ENCODE peak calls at places on chromosome 19, in nine cellular contexts. One of them, this sample, is unnamed.

GRCh38 chr19:4829001-4829712 is 2.4 kb downstream of the TICAM1 start:
- DNase-seq in ascending aorta: no peak
- DNase-seq in IMR-90: no peak
- DNase-seq in coronary artery: no peak
- DNase-seq in dorsolateral prefrontal cortex: no peak
- DNase-seq in tibial artery: no peak
- DNase-seq in heart right ventricle: no peak
- DNase-seq in body of pancreas: peak; percentile 62
- DNase-seq in suprapubic skin: no peak
- DNase-seq in this sample: no peak

GRCh38 chr19:50427997-50428425 is 4.7 kb upstream of the MYBPC2 start:
- DNase-seq in ascending aorta: peak; percentile 61
- DNase-seq in IMR-90: peak; percentile 69
- DNase-seq in coronary artery: peak; percentile 85
- DNase-seq in dorsolateral prefrontal cortex: peak; percentile 90
- DNase-seq in tibial artery: peak; percentile 83
- DNase-seq in heart right ventricle: peak; percentile 80
- DNase-seq in body of pancreas: peak; percentile 90
- DNase-seq in suprapubic skin: peak; percentile 92
- DNase-seq in this sample: peak; percentile 94

GRCh38 chr19:18904334-18905057 is 8.5 kb upstream of the CERS1 start:
- DNase-seq in ascending aorta: no peak
- DNase-seq in IMR-90: no peak
- DNase-seq in coronary artery: no peak
- DNase-seq in dorsolateral prefrontal cortex: peak; percentile 62
- DNase-seq in tibial artery: no peak
- DNase-seq in heart right ventricle: no peak
- DNase-seq in body of pancreas: no peak
- DNase-seq in suprapubic skin: no peak
- DNase-seq in this sample: no peak

GRCh38 chr19:3058009-3058820 is 4.1 kb downstream of the TLE5 start:
- DNase-seq in ascending aorta: no peak
- DNase-seq in IMR-90: no peak
- DNase-seq in coronary artery: no peak
- DNase-seq in dorsolateral prefrontal cortex: no peak
- DNase-seq in tibial artery: no peak
- DNase-seq in heart right ventricle: no peak
- DNase-seq in body of pancreas: no peak
- DNase-seq in suprapubic skin: no peak
- DNase-seq in this sample: no peak

GRCh38 chr19:44582581-44583265 is 30.6 kb upstream of the IGSF23 start:
- DNase-seq in ascending aorta: no peak
- DNase-seq in IMR-90: no peak
- DNase-seq in coronary artery: no peak
- DNase-seq in dorsolateral prefrontal cortex: no peak
- DNase-seq in tibial artery: no peak
- DNase-seq in heart right ventricle: no peak
- DNase-seq in body of pancreas: peak; percentile 24
- DNase-seq in suprapubic skin: no peak
- DNase-seq in this sample: peak; percentile 17

GRCh38 chr19:11984986-11985385 is 20.1 kb downstream of the ZNF763 start:
- DNase-seq in ascending aorta: no peak
- DNase-seq in IMR-90: no peak
- DNase-seq in coronary artery: no peak
- DNase-seq in dorsolateral prefrontal cortex: no peak
- DNase-seq in tibial artery: no peak
- DNase-seq in heart right ventricle: no peak
- DNase-seq in body of pancreas: no peak
- DNase-seq in suprapubic skin: no peak
- DNase-seq in this sample: no peak

GRCh38 chr19:33407140-33407551 is 33.6 kb downstream of the CEBPG start:
- DNase-seq in ascending aorta: no peak
- DNase-seq in IMR-90: no peak
- DNase-seq in coronary artery: no peak
- DNase-seq in dorsolateral prefrontal cortex: no peak
- DNase-seq in tibial artery: no peak
- DNase-seq in heart right ventricle: no peak
- DNase-seq in body of pancreas: no peak
- DNase-seq in suprapubic skin: no peak
- DNase-seq in this sample: peak; percentile 41

GRCh38 chr19:41545547-41545946 is 30.4 kb upstream of the CEACAM21 start:
- DNase-seq in ascending aorta: no peak
- DNase-seq in IMR-90: no peak
- DNase-seq in coronary artery: no peak
- DNase-seq in dorsolateral prefrontal cortex: no peak
- DNase-seq in tibial artery: no peak
- DNase-seq in heart right ventricle: no peak
- DNase-seq in body of pancreas: no peak
- DNase-seq in suprapubic skin: no peak
- DNase-seq in this sample: no peak

GRCh38 chr19:48379058-48379457 is 12.3 kb downstream of the KDELR1 start:
- DNase-seq in ascending aorta: no peak
- DNase-seq in IMR-90: no peak
- DNase-seq in coronary artery: no peak
- DNase-seq in dorsolateral prefrontal cortex: no peak
- DNase-seq in tibial artery: no peak
- DNase-seq in heart right ventricle: no peak
- DNase-seq in body of pancreas: no peak
- DNase-seq in suprapubic skin: no peak
- DNase-seq in this sample: no peak

GRCh38 chr19:47157455-47158321 is 27.1 kb downstream of the SAE1 start:
- DNase-seq in ascending aorta: no peak
- DNase-seq in IMR-90: peak; percentile 72
- DNase-seq in coronary artery: no peak
- DNase-seq in dorsolateral prefrontal cortex: no peak
- DNase-seq in tibial artery: peak; percentile 39
- DNase-seq in heart right ventricle: peak; percentile 68
- DNase-seq in body of pancreas: peak; percentile 19
- DNase-seq in suprapubic skin: peak; percentile 79
- DNase-seq in this sample: no peak

GRCh38 chr19:39246951-39247669 is 1.5 kb downstream of the IFNL4 start:
- DNase-seq in ascending aorta: no peak
- DNase-seq in IMR-90: no peak
- DNase-seq in coronary artery: no peak
- DNase-seq in dorsolateral prefrontal cortex: peak; percentile 44
- DNase-seq in tibial artery: no peak
- DNase-seq in heart right ventricle: peak; percentile 16
- DNase-seq in body of pancreas: no peak
- DNase-seq in suprapubic skin: no peak
- DNase-seq in this sample: peak; percentile 42
- H3K4me3 ChIP-seq in ascending aorta: peak overlapping the region; percentile 7
- H3K4me3 ChIP-seq in IMR-90: no peak overlapping the region
- H3K4me3 ChIP-seq in coronary artery: peak overlapping the region; percentile 57
- H3K4me3 ChIP-seq in dorsolateral prefrontal cortex: peak overlapping the region; percentile 51
- H3K4me3 ChIP-seq in tibial artery: no peak overlapping the region
- H3K4me3 ChIP-seq in heart right ventricle: no peak overlapping the region
- H3K4me3 ChIP-seq in body of pancreas: no peak overlapping the region
- H3K4me3 ChIP-seq in suprapubic skin: peak overlapping the region; percentile 15
- H3K4me3 ChIP-seq in this sample: peak overlapping the region; percentile 11

GRCh38 chr19:15251749-15252397 is 19.6 kb upstream of the EPHX3 start:
- DNase-seq in ascending aorta: peak; percentile 57
- DNase-seq in IMR-90: peak; percentile 96
- DNase-seq in coronary artery: peak; percentile 95
- DNase-seq in dorsolateral prefrontal cortex: no peak
- DNase-seq in tibial artery: peak; percentile 90
- DNase-seq in heart right ventricle: peak; percentile 86
- DNase-seq in body of pancreas: peak; percentile 74
- DNase-seq in suprapubic skin: peak; percentile 89
- DNase-seq in this sample: peak; percentile 95
- TF ChIP-seq CTCF in ascending aorta: peak; percentile 66
- TF ChIP-seq CTCF in IMR-90: peak; percentile 65
- TF ChIP-seq CTCF in coronary artery: no peak
- TF ChIP-seq CTCF in dorsolateral prefrontal cortex: peak; percentile 35
- TF ChIP-seq CTCF in tibial artery: peak; percentile 57
- TF ChIP-seq CTCF in heart right ventricle: peak; percentile 14
- TF ChIP-seq CTCF in body of pancreas: peak; percentile 45
- TF ChIP-seq CTCF in suprapubic skin: no peak
- TF ChIP-seq CTCF in this sample: peak; percentile 54

GRCh38 chr19:30711296-30711695 is 339.1 kb downstream of the ZNF536 start:
- DNase-seq in ascending aorta: no peak
- DNase-seq in IMR-90: no peak
- DNase-seq in coronary artery: no peak
- DNase-seq in dorsolateral prefrontal cortex: no peak
- DNase-seq in tibial artery: no peak
- DNase-seq in heart right ventricle: no peak
- DNase-seq in body of pancreas: no peak
- DNase-seq in suprapubic skin: no peak
- DNase-seq in this sample: no peak
- H3K27ac ChIP-seq in ascending aorta: no peak overlapping the region
- H3K27ac ChIP-seq in IMR-90: no peak overlapping the region
- H3K27ac ChIP-seq in coronary artery: no peak overlapping the region
- H3K27ac ChIP-seq in dorsolateral prefrontal cortex: no peak overlapping the region
- H3K27ac ChIP-seq in tibial artery: no peak overlapping the region
- H3K27ac ChIP-seq in heart right ventricle: no peak overlapping the region
- H3K27ac ChIP-seq in body of pancreas: no peak overlapping the region
- H3K27ac ChIP-seq in suprapubic skin: no peak overlapping the region
- H3K27ac ChIP-seq in this sample: no peak overlapping the region

GRCh38 chr19:35516310-35516709 is 2.9 kb upstream of the DMKN start:
- DNase-seq in ascending aorta: no peak
- DNase-seq in IMR-90: no peak
- DNase-seq in coronary artery: no peak
- DNase-seq in dorsolateral prefrontal cortex: no peak
- DNase-seq in tibial artery: no peak
- DNase-seq in heart right ventricle: no peak
- DNase-seq in body of pancreas: no peak
- DNase-seq in suprapubic skin: no peak
- DNase-seq in this sample: no peak

GRCh38 chr19:35512831-35513230 is 618 bp downstream of the DMKN start:
- DNase-seq in ascending aorta: no peak
- DNase-seq in IMR-90: no peak
- DNase-seq in coronary artery: no peak
- DNase-seq in dorsolateral prefrontal cortex: no peak
- DNase-seq in tibial artery: no peak
- DNase-seq in heart right ventricle: no peak
- DNase-seq in body of pancreas: no peak
- DNase-seq in suprapubic skin: no peak
- DNase-seq in this sample: no peak

GRCh38 chr19:35511337-35511736 is 2.1 kb downstream of the DMKN start:
- DNase-seq in ascending aorta: no peak
- DNase-seq in IMR-90: no peak
- DNase-seq in coronary artery: no peak
- DNase-seq in dorsolateral prefrontal cortex: no peak
- DNase-seq in tibial artery: no peak
- DNase-seq in heart right ventricle: no peak
- DNase-seq in body of pancreas: no peak
- DNase-seq in suprapubic skin: no peak
- DNase-seq in this sample: no peak

GRCh38 chr19:35513231-35513974 is at the start of gene DMKN:
- DNase-seq in ascending aorta: no peak
- DNase-seq in IMR-90: peak; percentile 58
- DNase-seq in coronary artery: no peak
- DNase-seq in dorsolateral prefrontal cortex: no peak
- DNase-seq in tibial artery: no peak
- DNase-seq in heart right ventricle: no peak
- DNase-seq in body of pancreas: no peak
- DNase-seq in suprapubic skin: no peak
- DNase-seq in this sample: no peak

GRCh38 chr19:35513975-35514809 is 743 bp upstream of the DMKN start:
- DNase-seq in ascending aorta: no peak
- DNase-seq in IMR-90: no peak
- DNase-seq in coronary artery: no peak
- DNase-seq in dorsolateral prefrontal cortex: no peak
- DNase-seq in tibial artery: no peak
- DNase-seq in heart right ventricle: no peak
- DNase-seq in body of pancreas: no peak
- DNase-seq in suprapubic skin: no peak
- DNase-seq in this sample: no peak
- H3K4me3 ChIP-seq in ascending aorta: no peak overlapping the region
- H3K4me3 ChIP-seq in IMR-90: no peak overlapping the region
- H3K4me3 ChIP-seq in coronary artery: no peak overlapping the region
- H3K4me3 ChIP-seq in dorsolateral prefrontal cortex: no peak overlapping the region
- H3K4me3 ChIP-seq in tibial artery: no peak overlapping the region
- H3K4me3 ChIP-seq in heart right ventricle: no peak overlapping the region
- H3K4me3 ChIP-seq in body of pancreas: no peak overlapping the region
- H3K4me3 ChIP-seq in suprapubic skin: peak overlapping the region; percentile 11
- H3K4me3 ChIP-seq in this sample: no peak overlapping the region

GRCh38 chr19:14198384-14199376 is 7.3 kb downstream of the ADGRL1 start:
- DNase-seq in ascending aorta: no peak
- DNase-seq in IMR-90: no peak
- DNase-seq in coronary artery: no peak
- DNase-seq in dorsolateral prefrontal cortex: no peak
- DNase-seq in tibial artery: no peak
- DNase-seq in heart right ventricle: no peak
- DNase-seq in body of pancreas: no peak
- DNase-seq in suprapubic skin: no peak
- DNase-seq in this sample: no peak
- TF ChIP-seq CTCF in ascending aorta: no peak
- TF ChIP-seq CTCF in IMR-90: no peak
- TF ChIP-seq CTCF in coronary artery: no peak
- TF ChIP-seq CTCF in dorsolateral prefrontal cortex: peak; percentile 33
- TF ChIP-seq CTCF in tibial artery: no peak
- TF ChIP-seq CTCF in heart right ventricle: no peak
- TF ChIP-seq CTCF in body of pancreas: no peak
- TF ChIP-seq CTCF in suprapubic skin: no peak
- TF ChIP-seq CTCF in this sample: no peak

DNA sequence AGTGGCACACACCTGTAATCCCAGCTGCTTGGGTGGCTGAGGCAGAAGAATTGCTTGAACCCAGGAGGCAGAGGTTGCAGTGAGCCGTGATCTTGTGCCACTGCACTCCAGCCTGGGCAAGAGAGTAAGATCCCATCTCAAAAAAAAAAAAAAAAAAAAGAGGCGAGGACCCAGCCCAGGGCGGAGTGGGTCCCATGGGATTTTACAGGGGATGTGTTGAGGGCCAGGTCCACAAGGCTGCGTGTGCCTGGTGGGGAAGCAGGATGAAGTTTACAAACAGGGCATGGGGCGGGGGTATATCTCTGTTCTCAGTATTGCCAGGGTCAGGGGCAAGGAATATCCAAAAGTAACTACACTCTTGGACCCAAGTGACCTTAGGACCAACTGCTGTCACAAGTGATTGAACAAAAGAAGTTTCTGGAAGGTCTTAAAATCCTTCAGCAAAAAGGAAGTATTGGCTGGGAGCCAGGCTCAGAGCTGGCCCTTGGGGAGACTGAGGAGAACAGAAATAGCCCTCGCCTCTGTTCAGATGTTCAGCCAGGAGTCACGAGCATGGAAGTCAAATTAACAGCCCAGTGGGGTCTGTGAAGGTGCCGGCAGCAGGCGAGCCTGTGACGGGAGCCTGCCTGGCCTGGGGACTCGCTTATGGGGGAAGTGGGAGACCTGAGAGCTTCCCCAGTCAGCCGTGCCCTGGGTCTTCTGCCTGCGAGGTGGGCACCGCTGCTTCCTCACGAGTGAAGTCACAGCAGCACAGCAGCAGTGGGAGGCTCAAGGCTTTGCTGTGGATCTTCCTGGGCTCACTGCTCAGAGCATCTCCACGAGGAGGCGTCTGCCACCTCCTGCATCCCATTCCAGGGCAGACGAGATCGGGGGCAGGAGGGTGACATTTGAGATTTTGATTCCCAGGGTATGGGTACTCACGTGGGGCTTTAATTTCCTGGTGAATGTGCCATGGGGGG is 6.4 kb downstream of the MYO9B start:
- DNase-seq in ascending aorta: no peak
- DNase-seq in IMR-90: no peak
- DNase-seq in coronary artery: no peak
- DNase-seq in dorsolateral prefrontal cortex: no peak
- DNase-seq in tibial artery: peak; percentile 82
- DNase-seq in heart right ventricle: peak; percentile 76
- DNase-seq in body of pancreas: peak; percentile 24
- DNase-seq in suprapubic skin: no peak
- DNase-seq in this sample: no peak
- H3K27ac ChIP-seq in ascending aorta: peak overlapping the region; percentile 98
- H3K27ac ChIP-seq in IMR-90: no peak overlapping the region
- H3K27ac ChIP-seq in coronary artery: peak overlapping the region; percentile 98
- H3K27ac ChIP-seq in dorsolateral prefrontal cortex: peak overlapping the region; percentile 94
- H3K27ac ChIP-seq in tibial artery: peak overlapping the region; percentile 98
- H3K27ac ChIP-seq in heart right ventricle: peak overlapping the region; percentile 72
- H3K27ac ChIP-seq in body of pancreas: no peak overlapping the region
- H3K27ac ChIP-seq in suprapubic skin: peak overlapping the region; percentile 5
- H3K27ac ChIP-seq in this sample: no peak overlapping the region

GRCh38 chr19:30420881-30421280 is 48.7 kb downstream of the ZNF536 start:
- DNase-seq in ascending aorta: no peak
- DNase-seq in IMR-90: no peak
- DNase-seq in coronary artery: no peak
- DNase-seq in dorsolateral prefrontal cortex: no peak
- DNase-seq in tibial artery: no peak
- DNase-seq in heart right ventricle: no peak
- DNase-seq in body of pancreas: no peak
- DNase-seq in suprapubic skin: no peak
- DNase-seq in this sample: no peak
- H3K4me3 ChIP-seq in ascending aorta: no peak overlapping the region
- H3K4me3 ChIP-seq in IMR-90: no peak overlapping the region
- H3K4me3 ChIP-seq in coronary artery: no peak overlapping the region
- H3K4me3 ChIP-seq in dorsolateral prefrontal cortex: no peak overlapping the region
- H3K4me3 ChIP-seq in tibial artery: no peak overlapping the region
- H3K4me3 ChIP-seq in heart right ventricle: no peak overlapping the region
- H3K4me3 ChIP-seq in body of pancreas: no peak overlapping the region
- H3K4me3 ChIP-seq in suprapubic skin: no peak overlapping the region
- H3K4me3 ChIP-seq in this sample: no peak overlapping the region

This sample was measured in psoas muscle.